ENCODE peak calls at places on chromosome 5, in five cellular contexts. One of them, this sample, is unnamed.

GRCh38 chr5:130571076-130571475 is 594.0 kb downstream of the HINT1 start:
- DNase-seq in pancreas: no peak
- DNase-seq in activated T-cell treated with anti-CD3 and anti-CD28 coated beads, Interleukin-2, amount 50 U/mL, for 72 hours: no peak
- DNase-seq in T-helper 9 cell: no peak
- DNase-seq in NCI-H774: no peak
- DNase-seq in this sample: no peak

GRCh38 chr5:34919077-34919476 is 3.6 kb downstream of the BRIX1 start:
- DNase-seq in pancreas: no peak
- DNase-seq in activated T-cell treated with anti-CD3 and anti-CD28 coated beads, Interleukin-2, amount 50 U/mL, for 72 hours: no peak
- DNase-seq in T-helper 9 cell: no peak
- DNase-seq in NCI-H774: no peak
- DNase-seq in this sample: no peak

GRCh38 chr5:156623381-156624040 is 226.6 kb upstream of the PPP1R2B start:
- DNase-seq in pancreas: no peak
- DNase-seq in activated T-cell treated with anti-CD3 and anti-CD28 coated beads, Interleukin-2, amount 50 U/mL, for 72 hours: no peak
- DNase-seq in T-helper 9 cell: no peak
- DNase-seq in NCI-H774: no peak
- DNase-seq in this sample: no peak

GRCh38 chr5:56681346-56681745 is 134.0 kb upstream of the MAP3K1 start:
- DNase-seq in pancreas: no peak
- DNase-seq in activated T-cell treated with anti-CD3 and anti-CD28 coated beads, Interleukin-2, amount 50 U/mL, for 72 hours: no peak
- DNase-seq in T-helper 9 cell: no peak
- DNase-seq in NCI-H774: no peak
- DNase-seq in this sample: no peak

GRCh38 chr5:88707216-88707965 is 175.6 kb downstream of the MEF2C start:
- DNase-seq in pancreas: no peak
- DNase-seq in activated T-cell treated with anti-CD3 and anti-CD28 coated beads, Interleukin-2, amount 50 U/mL, for 72 hours: no peak
- DNase-seq in T-helper 9 cell: no peak
- DNase-seq in NCI-H774: no peak
- DNase-seq in this sample: no peak

GRCh38 chr5:25963251-25964008 is 1075.0 kb downstream of the CDH9 start:
- DNase-seq in pancreas: no peak
- DNase-seq in activated T-cell treated with anti-CD3 and anti-CD28 coated beads, Interleukin-2, amount 50 U/mL, for 72 hours: no peak
- DNase-seq in T-helper 9 cell: no peak
- DNase-seq in NCI-H774: no peak
- DNase-seq in this sample: no peak

GRCh38 chr5:103424008-103424407 is 138.6 kb downstream of the NUDT12 start:
- DNase-seq in pancreas: no peak
- DNase-seq in activated T-cell treated with anti-CD3 and anti-CD28 coated beads, Interleukin-2, amount 50 U/mL, for 72 hours: no peak
- DNase-seq in T-helper 9 cell: no peak
- DNase-seq in NCI-H774: no peak
- DNase-seq in this sample: no peak

GRCh38 chr5:54912021-54912420 is 73.4 kb downstream of the ESM1 start:
- DNase-seq in pancreas: no peak
- DNase-seq in activated T-cell treated with anti-CD3 and anti-CD28 coated beads, Interleukin-2, amount 50 U/mL, for 72 hours: no peak
- DNase-seq in T-helper 9 cell: no peak
- DNase-seq in NCI-H774: no peak
- DNase-seq in this sample: no peak

GRCh38 chr5:78591972-78592700 is 56.4 kb downstream of the LHFPL2 start:
- DNase-seq in pancreas: no peak
- DNase-seq in activated T-cell treated with anti-CD3 and anti-CD28 coated beads, Interleukin-2, amount 50 U/mL, for 72 hours: no peak
- DNase-seq in T-helper 9 cell: no peak
- DNase-seq in NCI-H774: no peak
- DNase-seq in this sample: no peak

GRCh38 chr5:86757824-86758223 is 140.1 kb downstream of the COX7C start:
- DNase-seq in pancreas: no peak
- DNase-seq in activated T-cell treated with anti-CD3 and anti-CD28 coated beads, Interleukin-2, amount 50 U/mL, for 72 hours: no peak
- DNase-seq in T-helper 9 cell: no peak
- DNase-seq in NCI-H774: no peak
- DNase-seq in this sample: no peak

GRCh38 chr5:132396589-132397001 is 27.1 kb downstream of the SLC22A5 start:
- DNase-seq in pancreas: no peak
- DNase-seq in activated T-cell treated with anti-CD3 and anti-CD28 coated beads, Interleukin-2, amount 50 U/mL, for 72 hours: no peak
- DNase-seq in T-helper 9 cell: no peak
- DNase-seq in NCI-H774: no peak
- DNase-seq in this sample: no peak

GRCh38 chr5:78361226-78361993 is 993 bp downstream of the SCAMP1 start:
- DNase-seq in pancreas: peak; percentile 66
- DNase-seq in activated T-cell treated with anti-CD3 and anti-CD28 coated beads, Interleukin-2, amount 50 U/mL, for 72 hours: no peak
- DNase-seq in T-helper 9 cell: no peak
- DNase-seq in NCI-H774: peak; percentile 51
- DNase-seq in this sample: peak; percentile 61

GRCh38 chr5:148125641-148126040 is 42.7 kb upstream of the SPINK14 start:
- DNase-seq in pancreas: no peak
- DNase-seq in activated T-cell treated with anti-CD3 and anti-CD28 coated beads, Interleukin-2, amount 50 U/mL, for 72 hours: no peak
- DNase-seq in T-helper 9 cell: no peak
- DNase-seq in NCI-H774: no peak
- DNase-seq in this sample: no peak